ENCODE peak calls at places on chromosomes 2 and 18, in eight cellular contexts. Z is fibroblast of the conjunctiva; F is hypothalamus; V is WTC11; G is CD8-positive, alpha-beta T cell; W is B cell; H is NCI-H2081 treated with DMSO at 0.1 percent for 48 hours; E is stimulated activated CD8-positive, alpha-beta memory T cell treated with anti-CD3 and anti-CD28 coated beads, Interleukin-15, amount 100 ng/mL, for 24 hours. O is an unnamed sample.

GRCh38 chr2:98478861-98479770 is 34.5 kb downstream of the INPP4A start:
- DNase-seq in Z (no peak), H (no peak), V (no peak), F (no peak), G (no peak), E (no peak), W (no peak), O (no peak)

GRCh38 chr2:11850082-11850481 is 103.7 kb downstream of the LPIN1 start:
- DNase-seq in E (no peak), W (no peak), G (no peak), F (peak), H (no peak), Z (no peak), V (peak), O (no peak)

GRCh38 chr2:226164512-226164911 is 635.1 kb downstream of the IRS1 start:
- DNase-seq in H (no peak), Z (no peak), F (no peak), V (no peak), G (no peak), W (no peak), E (no peak), O (no peak)

GRCh38 chr18:51029378-51029693 is 677 bp upstream of the SMAD4 start:
- DNase-seq in V (no peak), E (no peak), F (no peak), Z (no peak), W (no peak), H (no peak), G (no peak), O (no peak)

GRCh38 chr2:241202681-241203080 is 14.2 kb downstream of the ANO7 start:
- DNase-seq in Z (no peak), W (no peak), H (no peak), V (no peak), F (no peak), E (no peak), G (no peak), O (no peak)

GRCh38 chr2:217414429-217414828 is 554.6 kb upstream of the TNP1 start:
- DNase-seq in G (no peak), W (no peak), E (no peak), F (no peak), H (no peak), V (no peak), Z (no peak), O (no peak)

GRCh38 chr2:161418275-161418714 is 2.2 kb downstream of the TBR1 start:
- DNase-seq in Z (no peak), W (no peak), G (no peak), H (no peak), V (no peak), F (no peak), E (no peak), O (no peak)

GRCh38 chr2:233990261-233990798 is 60.2 kb upstream of the SPP2 start:
- DNase-seq in F (no peak), W (peak), E (no peak), G (peak), Z (no peak), V (no peak), H (no peak), O (no peak)

GRCh38 chr18:35005963-35006577 is 35.1 kb upstream of the MAPRE2 start:
- DNase-seq in G (no peak), W (peak), Z (peak), H (peak), V (no peak), F (peak), E (no peak), O (no peak)

GRCh38 chr18:44682181-44682870 is 1.6 kb downstream of the SETBP1 start:
- DNase-seq in G (no peak), E (no peak), H (no peak), Z (no peak), F (no peak), W (peak), V (peak), O (no peak)